ENCODE peak calls at places on chromosomes 2 and 18, in nine cellular contexts. Q is adrenal gland, L is psoas muscle, A is A549, R is left ventricle myocardium inferior, P is endodermal cell, O is tibial nerve, M is left lung, C is mammary epithelial cell. K is an unnamed sample.

GRCh38 chr18:46756559-46757201 is at the start of gene ST8SIA5:
- DNase-seq in Q (peak; percentile 72), L (peak; percentile 38), A (no peak), R (peak; percentile 36), P (peak; percentile 86), O (no peak), M (peak; percentile 76), C (no peak), K (no peak)

GRCh38 chr2:221343524-221343923 is 228.6 kb downstream of the EPHA4 start:
- DNase-seq in Q (no peak), L (no peak), A (no peak), R (no peak), P (no peak), O (no peak), M (no peak), C (no peak), K (no peak)

GRCh38 chr18:13414542-13414941 is 196.0 kb downstream of the LDLRAD4 start:
- DNase-seq in Q (no peak), L (no peak), A (no peak), R (no peak), P (no peak), O (no peak), M (no peak), C (no peak), K (no peak)

GRCh38 chr2:216700088-216700567 is 4.8 kb upstream of the IGFBP5 start:
- DNase-seq in Q (no peak), L (no peak), A (no peak), R (no peak), P (no peak), O (no peak), M (no peak), C (no peak), K (no peak)

GRCh38 chr2:71471276-71471675 is 17.9 kb downstream of the DYSF start:
- DNase-seq in Q (no peak), L (no peak), A (no peak), R (no peak), P (no peak), O (no peak), M (no peak), C (peak; percentile 37), K (no peak)

GRCh38 chr2:14524041-14524802 is 108.3 kb upstream of the LRATD1 start:
- DNase-seq in Q (no peak), L (no peak), A (peak; percentile 6), R (no peak), P (no peak), O (no peak), M (no peak), C (peak; percentile 94), K (no peak)

GRCh38 chr2:232142049-232142448 is 180.5 kb downstream of the DIS3L2 start:
- DNase-seq in Q (peak; percentile 50), L (no peak), A (peak; percentile 40), R (no peak), P (peak; percentile 75), O (no peak), M (no peak), C (peak; percentile 14), K (no peak)

GRCh38 chr2:216909541-216910175 is 49.8 kb upstream of the TNP1 start:
- DNase-seq in Q (no peak), L (no peak), A (no peak), R (no peak), P (peak; percentile 34), O (no peak), M (no peak), C (no peak), K (no peak)

GRCh38 chr2:12584337-12584736 is 132.4 kb upstream of the TRIB2 start:
- DNase-seq in Q (no peak), L (no peak), A (no peak), R (no peak), P (no peak), O (no peak), M (no peak), C (no peak), K (no peak)

GRCh38 chr2:66050392-66050791 is 384.5 kb upstream of the MEIS1 start:
- DNase-seq in Q (no peak), L (no peak), A (no peak), R (no peak), P (no peak), O (no peak), M (no peak), C (no peak), K (no peak)

GRCh38 chr2:108271691-108272253 is 16.9 kb upstream of the SULT1C2 start:
- DNase-seq in Q (no peak), L (no peak), A (peak; percentile 86), R (no peak), P (no peak), O (peak; percentile 68), M (no peak), C (peak; percentile 37), K (peak; percentile 39)

GRCh38 chr2:1856481-1856880 is 112.2 kb upstream of the PXDN start:
- DNase-seq in Q (no peak), L (no peak), A (no peak), R (no peak), P (no peak), O (no peak), M (no peak), C (no peak), K (no peak)

GRCh38 chr2:45168731-45169338 is 159.6 kb upstream of the SIX2 start:
- DNase-seq in Q (no peak), L (peak; percentile 24), A (peak; percentile 46), R (no peak), P (peak; percentile 60), O (no peak), M (peak; percentile 73), C (no peak), K (no peak)

GRCh38 chr2:55114597-55114996 is 64.3 kb upstream of the RTN4 start:
- DNase-seq in Q (no peak), L (no peak), A (no peak), R (no peak), P (no peak), O (no peak), M (no peak), C (no peak), K (no peak)

GRCh38 chr2:133674433-133675331 is 106.4 kb upstream of the NCKAP5 start:
- DNase-seq in Q (peak; percentile 23), L (peak; percentile 30), A (peak; percentile 43), R (peak; percentile 38), P (peak; percentile 73), O (peak; percentile 61), M (no peak), C (peak; percentile 50), K (peak; percentile 67)

GRCh38 chr2:108414256-108414876 is 34.6 kb upstream of the GCC2 start:
- DNase-seq in Q (no peak), L (no peak), A (no peak), R (no peak), P (no peak), O (no peak), M (no peak), C (no peak), K (no peak)

GRCh38 chr18:159037-159652 is 788 bp downstream of the USP14 start:
- DNase-seq in Q (no peak), L (no peak), A (peak; percentile 18), R (no peak), P (peak; percentile 48), O (no peak), M (no peak), C (peak; percentile 30), K (no peak)

GRCh38 chr18:9323750-9324445 is 10.7 kb upstream of the TWSG1 start:
- DNase-seq in Q (no peak), L (no peak), A (no peak), R (no peak), P (no peak), O (no peak), M (no peak), C (peak; percentile 77), K (no peak)

DNA sequence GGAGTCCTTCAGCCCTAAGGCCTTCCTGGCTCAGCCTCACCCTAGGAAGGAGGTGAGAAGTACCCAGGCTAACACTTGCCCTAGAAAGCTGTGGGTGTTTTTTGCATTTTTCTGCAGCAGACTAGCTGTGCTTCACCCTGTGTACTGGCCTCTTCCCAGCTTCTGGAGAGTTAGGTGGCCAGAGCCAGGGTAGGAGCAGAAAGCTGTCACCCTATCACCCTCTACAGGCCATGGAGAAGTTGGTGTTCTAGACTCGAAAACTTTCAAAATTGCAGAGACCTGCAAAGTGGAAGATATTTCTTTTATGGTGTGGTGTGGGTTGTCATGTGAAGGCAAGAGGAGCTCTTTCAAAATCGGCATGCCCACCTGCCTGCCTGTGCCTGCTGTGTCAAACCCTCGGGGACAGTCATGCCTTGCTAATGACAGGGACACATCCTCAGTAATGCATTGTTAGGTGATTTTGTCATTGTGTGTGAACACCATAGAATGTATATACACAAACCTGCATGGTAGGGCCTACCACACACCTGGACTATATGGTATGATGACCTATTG is 29.8 kb downstream of the EHD3 start:
- DNase-seq in Q (no peak), L (no peak), A (no peak), R (no peak), P (peak; percentile 81), O (no peak), M (no peak), C (no peak), K (no peak)
- H3K4me1 ChIP-seq in Q (no peaks in the 10 kb centered on the region), L (no peaks in the 10 kb centered on the region), A (no peaks in the 10 kb centered on the region), R (peaks cover 11% of the 10 kb centered on the region), P (no peaks in the 10 kb centered on the region), O (no peaks in the 10 kb centered on the region), M (no peaks in the 10 kb centered on the region), C (peaks cover 2% of the 10 kb centered on the region), K (no peaks in the 10 kb centered on the region)

GRCh38 chr2:202149155-202149762 is 76.2 kb downstream of the KIAA2012 start:
- DNase-seq in Q (peak; percentile 28), L (peak; percentile 42), A (no peak), R (peak; percentile 38), P (peak; percentile 91), O (peak; percentile 35), M (no peak), C (peak; percentile 43), K (peak; percentile 14)
- TF ChIP-seq CTCF in Q (no peak), L (no peak), A (no peak), R (no peak), P (peak; percentile 31), O (no peak), M (no peak), C (no peak), K (no peak)

DNA sequence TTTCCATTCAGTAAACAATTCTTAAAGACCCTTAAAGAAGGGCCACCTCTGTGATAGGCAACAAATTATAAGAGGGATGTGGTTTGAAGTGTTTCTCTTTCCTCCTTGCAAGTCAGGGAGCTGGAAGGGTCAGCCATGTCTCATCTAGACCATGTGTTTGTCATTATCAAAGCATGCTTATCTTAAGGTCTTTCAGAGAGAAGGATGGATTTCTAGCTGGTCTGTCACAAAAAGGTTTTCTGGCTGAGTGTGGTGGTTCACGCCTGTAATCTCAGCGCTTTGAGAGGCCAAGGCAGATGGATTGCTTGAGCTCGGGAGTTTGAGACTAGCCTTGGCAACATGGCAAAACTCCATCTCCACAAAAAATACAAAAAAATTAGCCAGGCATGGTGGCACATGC is 59.2 kb upstream of the PEX13 start:
- DNase-seq in Q (no peak), L (no peak), A (no peak), R (no peak), P (no peak), O (no peak), M (no peak), C (no peak), K (no peak)
- H3K4me1 ChIP-seq in Q (no peaks in the 10 kb centered on the region), L (no peaks in the 10 kb centered on the region), A (peaks cover 29% of the 10 kb centered on the region), R (no peaks in the 10 kb centered on the region), P (no peaks in the 10 kb centered on the region), O (no peaks in the 10 kb centered on the region), M (peaks cover 13% of the 10 kb centered on the region), C (peaks cover 45% of the 10 kb centered on the region), K (no peaks in the 10 kb centered on the region)

DNA sequence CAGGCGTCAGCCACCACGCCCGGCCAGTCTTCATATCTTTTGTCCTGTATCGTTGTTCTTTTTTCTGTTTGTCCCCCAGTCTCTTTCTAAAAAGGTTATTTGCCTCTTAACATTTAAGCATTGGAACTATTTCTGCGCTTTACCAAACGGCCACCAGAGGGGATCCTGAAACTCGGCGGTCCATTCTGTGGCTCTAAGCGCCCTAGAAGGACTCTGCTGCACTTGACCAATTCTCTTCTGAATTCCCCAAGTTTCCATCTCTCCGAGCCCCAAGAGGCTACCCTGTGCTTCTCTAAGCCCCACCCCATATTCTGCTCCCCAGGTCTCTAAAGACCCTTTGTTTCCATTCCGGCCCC is 33.1 kb upstream of the REG3G start:
- DNase-seq in Q (peak; percentile 46), L (no peak), A (peak; percentile 30), R (no peak), P (peak; percentile 82), O (no peak), M (no peak), C (no peak), K (no peak)
- TF ChIP-seq CTCF in Q (peak; percentile 33), L (no peak), A (peak; percentile 22), R (no peak), P (peak; percentile 82), O (peak; percentile 31), M (no peak), C (no peak), K (no peak)

K was measured in prostate gland.